ENCODE peak calls at places on chromosomes 2 and 18, in nine cellular contexts. One of them, this sample, is unnamed.

GRCh38 chr2:50723549-50723948 is 308.4 kb downstream of the NRXN1 start:
- DNase-seq in right lobe of liver: no peak
- DNase-seq in sigmoid colon: no peak
- DNase-seq in HCT116: no peak
- DNase-seq in A549: no peak
- DNase-seq in Peyer's patch: no peak
- DNase-seq in endothelial cell of umbilical vein: no peak
- DNase-seq in ovary: no peak
- DNase-seq in IMR-90: no peak
- DNase-seq in this sample: no peak

GRCh38 chr2:198362777-198363176 is 558.4 kb downstream of the PLCL1 start:
- DNase-seq in HCT116: no peak
- DNase-seq in ovary: no peak
- DNase-seq in sigmoid colon: no peak
- DNase-seq in Peyer's patch: no peak
- DNase-seq in right lobe of liver: no peak
- DNase-seq in endothelial cell of umbilical vein: no peak
- DNase-seq in IMR-90: no peak
- DNase-seq in A549: no peak
- DNase-seq in this sample: no peak

GRCh38 chr2:86337235-86338099 is at the start of gene REEP1:
- DNase-seq in Peyer's patch: peak
- DNase-seq in sigmoid colon: peak
- DNase-seq in HCT116: no peak
- DNase-seq in right lobe of liver: no peak
- DNase-seq in ovary: no peak
- DNase-seq in endothelial cell of umbilical vein: no peak
- DNase-seq in A549: peak
- DNase-seq in IMR-90: no peak
- DNase-seq in this sample: peak

GRCh38 chr2:207385903-207386302 is 143.9 kb upstream of the CREB1 start:
- DNase-seq in sigmoid colon: no peak
- DNase-seq in ovary: no peak
- DNase-seq in IMR-90: peak
- DNase-seq in HCT116: no peak
- DNase-seq in Peyer's patch: no peak
- DNase-seq in A549: no peak
- DNase-seq in right lobe of liver: no peak
- DNase-seq in endothelial cell of umbilical vein: peak
- DNase-seq in this sample: no peak

GRCh38 chr2:84830095-84830494 is 50.8 kb downstream of the TRABD2A start:
- DNase-seq in sigmoid colon: peak
- DNase-seq in endothelial cell of umbilical vein: no peak
- DNase-seq in HCT116: no peak
- DNase-seq in IMR-90: no peak
- DNase-seq in right lobe of liver: no peak
- DNase-seq in A549: no peak
- DNase-seq in Peyer's patch: no peak
- DNase-seq in ovary: peak
- DNase-seq in this sample: no peak

GRCh38 chr2:96928277-96928781 is 58.1 kb downstream of the FAM178B start:
- DNase-seq in IMR-90: no peak
- DNase-seq in Peyer's patch: peak
- DNase-seq in right lobe of liver: no peak
- DNase-seq in sigmoid colon: peak
- DNase-seq in A549: no peak
- DNase-seq in endothelial cell of umbilical vein: no peak
- DNase-seq in ovary: no peak
- DNase-seq in HCT116: no peak
- DNase-seq in this sample: no peak

GRCh38 chr18:10291568-10291981 is 162.9 kb upstream of the APCDD1 start:
- DNase-seq in sigmoid colon: peak
- DNase-seq in HCT116: no peak
- DNase-seq in endothelial cell of umbilical vein: peak
- DNase-seq in A549: no peak
- DNase-seq in ovary: no peak
- DNase-seq in right lobe of liver: no peak
- DNase-seq in Peyer's patch: no peak
- DNase-seq in IMR-90: peak
- DNase-seq in this sample: no peak

GRCh38 chr2:214378455-214379103 is 32.3 kb upstream of the VWC2L start:
- DNase-seq in right lobe of liver: peak
- DNase-seq in sigmoid colon: no peak
- DNase-seq in endothelial cell of umbilical vein: no peak
- DNase-seq in Peyer's patch: no peak
- DNase-seq in IMR-90: no peak
- DNase-seq in ovary: no peak
- DNase-seq in A549: no peak
- DNase-seq in HCT116: no peak
- DNase-seq in this sample: no peak

GRCh38 chr2:85111819-85112281 is 21.3 kb upstream of the TCF7L1 start:
- DNase-seq in A549: no peak
- DNase-seq in sigmoid colon: no peak
- DNase-seq in HCT116: no peak
- DNase-seq in right lobe of liver: no peak
- DNase-seq in Peyer's patch: no peak
- DNase-seq in IMR-90: peak
- DNase-seq in endothelial cell of umbilical vein: no peak
- DNase-seq in ovary: no peak
- DNase-seq in this sample: no peak

GRCh38 chr2:156536534-156536933 is 100.4 kb downstream of the GPD2 start:
- DNase-seq in ovary: no peak
- DNase-seq in right lobe of liver: no peak
- DNase-seq in A549: no peak
- DNase-seq in IMR-90: no peak
- DNase-seq in sigmoid colon: no peak
- DNase-seq in endothelial cell of umbilical vein: no peak
- DNase-seq in Peyer's patch: no peak
- DNase-seq in HCT116: no peak
- DNase-seq in this sample: no peak

GRCh38 chr2:26737221-26737620 is 26.9 kb upstream of the SLC35F6 start:
- DNase-seq in ovary: no peak
- DNase-seq in right lobe of liver: no peak
- DNase-seq in sigmoid colon: no peak
- DNase-seq in Peyer's patch: no peak
- DNase-seq in HCT116: no peak
- DNase-seq in A549: no peak
- DNase-seq in IMR-90: no peak
- DNase-seq in endothelial cell of umbilical vein: no peak
- DNase-seq in this sample: no peak

GRCh38 chr2:59727191-59727590 is 826.3 kb downstream of the BCL11A start:
- DNase-seq in HCT116: no peak
- DNase-seq in ovary: no peak
- DNase-seq in A549: no peak
- DNase-seq in IMR-90: no peak
- DNase-seq in sigmoid colon: no peak
- DNase-seq in endothelial cell of umbilical vein: no peak
- DNase-seq in Peyer's patch: no peak
- DNase-seq in right lobe of liver: no peak
- DNase-seq in this sample: no peak
- TF ChIP-seq POLR2A in HCT116: no peak
- TF ChIP-seq POLR2A in ovary: no peak
- TF ChIP-seq POLR2A in A549: no peak
- TF ChIP-seq POLR2A in IMR-90: no peak
- TF ChIP-seq POLR2A in sigmoid colon: no peak
- TF ChIP-seq POLR2A in endothelial cell of umbilical vein: no peak
- TF ChIP-seq POLR2A in Peyer's patch: no peak
- TF ChIP-seq POLR2A in right lobe of liver: no peak
- TF ChIP-seq POLR2A in this sample: no peak

GRCh38 chr2:218226903-218227302 is 9.9 kb downstream of the ARPC2 start:
- DNase-seq in sigmoid colon: no peak
- DNase-seq in right lobe of liver: no peak
- DNase-seq in IMR-90: no peak
- DNase-seq in Peyer's patch: no peak
- DNase-seq in ovary: no peak
- DNase-seq in A549: no peak
- DNase-seq in endothelial cell of umbilical vein: no peak
- DNase-seq in HCT116: no peak
- DNase-seq in this sample: no peak

GRCh38 chr2:218219934-218220333 is 2.9 kb downstream of the ARPC2 start:
- DNase-seq in IMR-90: no peak
- DNase-seq in Peyer's patch: no peak
- DNase-seq in ovary: no peak
- DNase-seq in sigmoid colon: no peak
- DNase-seq in right lobe of liver: no peak
- DNase-seq in HCT116: no peak
- DNase-seq in endothelial cell of umbilical vein: no peak
- DNase-seq in A549: no peak
- DNase-seq in this sample: no peak

GRCh38 chr2:218224206-218224605 is 7.2 kb downstream of the ARPC2 start:
- DNase-seq in sigmoid colon: no peak
- DNase-seq in IMR-90: peak
- DNase-seq in Peyer's patch: no peak
- DNase-seq in ovary: no peak
- DNase-seq in right lobe of liver: no peak
- DNase-seq in A549: no peak
- DNase-seq in endothelial cell of umbilical vein: no peak
- DNase-seq in HCT116: no peak
- DNase-seq in this sample: no peak

GRCh38 chr2:218221015-218221414 is 4.0 kb downstream of the ARPC2 start:
- DNase-seq in Peyer's patch: no peak
- DNase-seq in endothelial cell of umbilical vein: no peak
- DNase-seq in IMR-90: no peak
- DNase-seq in right lobe of liver: no peak
- DNase-seq in ovary: no peak
- DNase-seq in HCT116: no peak
- DNase-seq in sigmoid colon: no peak
- DNase-seq in A549: no peak
- DNase-seq in this sample: no peak

GRCh38 chr2:218223046-218223445 is 6.1 kb downstream of the ARPC2 start:
- DNase-seq in sigmoid colon: no peak
- DNase-seq in ovary: no peak
- DNase-seq in right lobe of liver: no peak
- DNase-seq in A549: no peak
- DNase-seq in IMR-90: peak
- DNase-seq in Peyer's patch: no peak
- DNase-seq in HCT116: no peak
- DNase-seq in endothelial cell of umbilical vein: peak
- DNase-seq in this sample: no peak
- H3K4me3 ChIP-seq in sigmoid colon: no peak
- H3K4me3 ChIP-seq in ovary: no peak
- H3K4me3 ChIP-seq in right lobe of liver: no peak
- H3K4me3 ChIP-seq in A549: no peak
- H3K4me3 ChIP-seq in IMR-90: no peak
- H3K4me3 ChIP-seq in Peyer's patch: no peak
- H3K4me3 ChIP-seq in HCT116: no peak
- H3K4me3 ChIP-seq in endothelial cell of umbilical vein: peak
- H3K4me3 ChIP-seq in this sample: no peak

GRCh38 chr2:44087037-44087713 is 81.5 kb upstream of the PPM1B start:
- DNase-seq in IMR-90: peak
- DNase-seq in HCT116: peak
- DNase-seq in endothelial cell of umbilical vein: peak
- DNase-seq in ovary: peak
- DNase-seq in Peyer's patch: peak
- DNase-seq in A549: peak
- DNase-seq in right lobe of liver: peak
- DNase-seq in sigmoid colon: peak
- DNase-seq in this sample: peak
- TF ChIP-seq POLR2A in IMR-90: no peak
- TF ChIP-seq POLR2A in HCT116: no peak
- TF ChIP-seq POLR2A in endothelial cell of umbilical vein: no peak
- TF ChIP-seq POLR2A in ovary: no peak
- TF ChIP-seq POLR2A in Peyer's patch: no peak
- TF ChIP-seq POLR2A in A549: no peak
- TF ChIP-seq POLR2A in right lobe of liver: peak
- TF ChIP-seq POLR2A in sigmoid colon: no peak
- TF ChIP-seq POLR2A in this sample: no peak

GRCh38 chr18:12679183-12679786 is 21.4 kb upstream of the SPIRE1 start:
- DNase-seq in Peyer's patch: no peak
- DNase-seq in IMR-90: peak
- DNase-seq in ovary: peak
- DNase-seq in right lobe of liver: peak
- DNase-seq in endothelial cell of umbilical vein: peak
- DNase-seq in A549: no peak
- DNase-seq in HCT116: no peak
- DNase-seq in sigmoid colon: peak
- DNase-seq in this sample: no peak
- H3K4me3 ChIP-seq in Peyer's patch: peak
- H3K4me3 ChIP-seq in IMR-90: no peak
- H3K4me3 ChIP-seq in ovary: peak
- H3K4me3 ChIP-seq in right lobe of liver: no peak
- H3K4me3 ChIP-seq in endothelial cell of umbilical vein: peak
- H3K4me3 ChIP-seq in A549: no peak
- H3K4me3 ChIP-seq in HCT116: no peak
- H3K4me3 ChIP-seq in sigmoid colon: peak
- H3K4me3 ChIP-seq in this sample: peak

GRCh38 chr2:127217470-127218325 is 2.4 kb downstream of the CYP27C1 start:
- DNase-seq in A549: peak
- DNase-seq in ovary: no peak
- DNase-seq in IMR-90: no peak
- DNase-seq in Peyer's patch: no peak
- DNase-seq in right lobe of liver: no peak
- DNase-seq in sigmoid colon: no peak
- DNase-seq in endothelial cell of umbilical vein: peak
- DNase-seq in HCT116: peak
- DNase-seq in this sample: no peak
- TF ChIP-seq POLR2A in A549: no peak
- TF ChIP-seq POLR2A in ovary: no peak
- TF ChIP-seq POLR2A in IMR-90: no peak
- TF ChIP-seq POLR2A in Peyer's patch: no peak
- TF ChIP-seq POLR2A in right lobe of liver: no peak
- TF ChIP-seq POLR2A in sigmoid colon: no peak
- TF ChIP-seq POLR2A in endothelial cell of umbilical vein: no peak
- TF ChIP-seq POLR2A in HCT116: no peak
- TF ChIP-seq POLR2A in this sample: no peak

GRCh38 chr18:77635858-77636257 is 386.2 kb downstream of the GALR1 start:
- DNase-seq in sigmoid colon: no peak
- DNase-seq in A549: no peak
- DNase-seq in endothelial cell of umbilical vein: no peak
- DNase-seq in IMR-90: no peak
- DNase-seq in HCT116: no peak
- DNase-seq in right lobe of liver: no peak
- DNase-seq in ovary: no peak
- DNase-seq in Peyer's patch: no peak
- DNase-seq in this sample: no peak

GRCh38 chr18:77634495-77634894 is 384.8 kb downstream of the GALR1 start:
- DNase-seq in IMR-90: no peak
- DNase-seq in A549: no peak
- DNase-seq in ovary: no peak
- DNase-seq in Peyer's patch: no peak
- DNase-seq in right lobe of liver: no peak
- DNase-seq in endothelial cell of umbilical vein: no peak
- DNase-seq in sigmoid colon: no peak
- DNase-seq in HCT116: no peak
- DNase-seq in this sample: no peak

GRCh38 chr18:77635441-77635840 is 385.8 kb downstream of the GALR1 start:
- DNase-seq in endothelial cell of umbilical vein: no peak
- DNase-seq in A549: no peak
- DNase-seq in right lobe of liver: no peak
- DNase-seq in HCT116: no peak
- DNase-seq in sigmoid colon: peak
- DNase-seq in ovary: no peak
- DNase-seq in Peyer's patch: no peak
- DNase-seq in IMR-90: no peak
- DNase-seq in this sample: no peak

DNA sequence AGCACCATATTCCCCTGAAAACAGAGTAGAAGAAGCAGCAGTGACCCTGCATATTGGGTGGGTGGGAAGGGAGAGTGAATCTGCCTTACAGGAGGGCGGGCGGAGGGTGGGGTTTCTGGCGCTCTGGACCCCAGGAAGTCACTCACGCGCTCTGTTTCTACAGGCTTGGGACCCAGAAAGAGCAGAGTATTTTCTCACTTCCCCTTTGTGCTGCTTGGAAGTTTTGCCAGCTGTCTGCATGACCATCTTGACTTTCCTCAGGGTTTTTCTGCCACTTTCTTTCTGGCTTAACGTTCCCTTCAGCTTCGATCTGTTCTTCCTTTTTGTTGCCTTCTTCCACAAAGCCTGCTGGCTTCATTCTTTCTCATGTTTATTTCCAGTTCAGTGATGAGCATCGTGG is 383.1 kb downstream of the GALR1 start:
- DNase-seq in Peyer's patch: no peak
- DNase-seq in HCT116: no peak
- DNase-seq in A549: no peak
- DNase-seq in IMR-90: no peak
- DNase-seq in endothelial cell of umbilical vein: no peak
- DNase-seq in ovary: no peak
- DNase-seq in right lobe of liver: no peak
- DNase-seq in sigmoid colon: no peak
- DNase-seq in this sample: no peak
- H3K4me3 ChIP-seq in Peyer's patch: no peak
- H3K4me3 ChIP-seq in HCT116: no peak
- H3K4me3 ChIP-seq in A549: no peak
- H3K4me3 ChIP-seq in IMR-90: no peak
- H3K4me3 ChIP-seq in endothelial cell of umbilical vein: no peak
- H3K4me3 ChIP-seq in ovary: no peak
- H3K4me3 ChIP-seq in right lobe of liver: no peak
- H3K4me3 ChIP-seq in sigmoid colon: no peak
- H3K4me3 ChIP-seq in this sample: no peak